ENCODE peak calls at places on chromosome 10, in nine cellular contexts. One of them, this sample, is unnamed.

GRCh38 chr10:112791447-112791846 is 158.6 kb upstream of the TCF7L2 start:
- DNase-seq in IMR-90: no peak
- DNase-seq in lower lobe of right lung: no peak
- DNase-seq in body of pancreas: no peak
- DNase-seq in gastrocnemius medialis: no peak
- DNase-seq in right cardiac atrium: no peak
- DNase-seq in H1: no peak
- DNase-seq in ovary: no peak
- DNase-seq in GM23338: no peak
- DNase-seq in this sample: peak

GRCh38 chr10:97003151-97003803 is 171.2 kb downstream of the LCOR start:
- DNase-seq in IMR-90: no peak
- DNase-seq in lower lobe of right lung: no peak
- DNase-seq in body of pancreas: no peak
- DNase-seq in gastrocnemius medialis: no peak
- DNase-seq in right cardiac atrium: no peak
- DNase-seq in H1: no peak
- DNase-seq in ovary: no peak
- DNase-seq in GM23338: no peak
- DNase-seq in this sample: no peak

GRCh38 chr10:48791267-48791928 is 106.7 kb downstream of the WDFY4 start:
- DNase-seq in IMR-90: no peak
- DNase-seq in lower lobe of right lung: no peak
- DNase-seq in body of pancreas: no peak
- DNase-seq in gastrocnemius medialis: no peak
- DNase-seq in right cardiac atrium: no peak
- DNase-seq in H1: no peak
- DNase-seq in ovary: no peak
- DNase-seq in GM23338: no peak
- DNase-seq in this sample: no peak

GRCh38 chr10:119817991-119818888 is 54.4 kb downstream of the MCMBP start:
- DNase-seq in IMR-90: peak
- DNase-seq in lower lobe of right lung: peak
- DNase-seq in body of pancreas: peak
- DNase-seq in gastrocnemius medialis: no peak
- DNase-seq in right cardiac atrium: peak
- DNase-seq in H1: peak
- DNase-seq in ovary: peak
- DNase-seq in GM23338: peak
- DNase-seq in this sample: peak

GRCh38 chr10:51876528-51876927 is 177.1 kb upstream of the CSTF2T start:
- DNase-seq in IMR-90: no peak
- DNase-seq in lower lobe of right lung: no peak
- DNase-seq in body of pancreas: peak
- DNase-seq in gastrocnemius medialis: no peak
- DNase-seq in right cardiac atrium: peak
- DNase-seq in H1: no peak
- DNase-seq in ovary: no peak
- DNase-seq in GM23338: no peak
- DNase-seq in this sample: no peak

GRCh38 chr10:128992770-128993169 is 474.3 kb upstream of the MGMT start:
- DNase-seq in IMR-90: no peak
- DNase-seq in lower lobe of right lung: no peak
- DNase-seq in body of pancreas: no peak
- DNase-seq in gastrocnemius medialis: no peak
- DNase-seq in right cardiac atrium: no peak
- DNase-seq in H1: no peak
- DNase-seq in ovary: no peak
- DNase-seq in GM23338: no peak
- DNase-seq in this sample: no peak

GRCh38 chr10:5466451-5466996 is 32.8 kb downstream of the CALML5 start:
- DNase-seq in IMR-90: peak
- DNase-seq in lower lobe of right lung: peak
- DNase-seq in body of pancreas: peak
- DNase-seq in gastrocnemius medialis: no peak
- DNase-seq in right cardiac atrium: no peak
- DNase-seq in H1: peak
- DNase-seq in ovary: peak
- DNase-seq in GM23338: peak
- DNase-seq in this sample: peak

GRCh38 chr10:122648599-122649428 is 50.8 kb downstream of the C10orf120 start:
- DNase-seq in IMR-90: peak
- DNase-seq in lower lobe of right lung: peak
- DNase-seq in body of pancreas: peak
- DNase-seq in gastrocnemius medialis: no peak
- DNase-seq in right cardiac atrium: peak
- DNase-seq in H1: peak
- DNase-seq in ovary: no peak
- DNase-seq in GM23338: peak
- DNase-seq in this sample: peak

GRCh38 chr10:46033602-46034011 is 3.2 kb upstream of the NCOA4 start:
- DNase-seq in IMR-90: peak
- DNase-seq in lower lobe of right lung: no peak
- DNase-seq in body of pancreas: no peak
- DNase-seq in gastrocnemius medialis: no peak
- DNase-seq in right cardiac atrium: no peak
- DNase-seq in H1: no peak
- DNase-seq in ovary: no peak
- DNase-seq in GM23338: no peak
- DNase-seq in this sample: no peak

GRCh38 chr10:97356318-97356914 is 21.9 kb upstream of the FRAT2 start:
- DNase-seq in IMR-90: no peak
- DNase-seq in lower lobe of right lung: no peak
- DNase-seq in body of pancreas: no peak
- DNase-seq in gastrocnemius medialis: no peak
- DNase-seq in right cardiac atrium: no peak
- DNase-seq in H1: no peak
- DNase-seq in ovary: no peak
- DNase-seq in GM23338: no peak
- DNase-seq in this sample: no peak

GRCh38 chr10:110698782-110699201 is 54.7 kb downstream of the RBM20 start:
- DNase-seq in IMR-90: peak
- DNase-seq in lower lobe of right lung: no peak
- DNase-seq in body of pancreas: no peak
- DNase-seq in gastrocnemius medialis: peak
- DNase-seq in right cardiac atrium: peak
- DNase-seq in H1: no peak
- DNase-seq in ovary: no peak
- DNase-seq in GM23338: no peak
- DNase-seq in this sample: no peak

GRCh38 chr10:5584895-5585516 is 60.2 kb downstream of the CALML3 start:
- DNase-seq in IMR-90: peak
- DNase-seq in lower lobe of right lung: peak
- DNase-seq in body of pancreas: no peak
- DNase-seq in gastrocnemius medialis: no peak
- DNase-seq in right cardiac atrium: no peak
- DNase-seq in H1: peak
- DNase-seq in ovary: peak
- DNase-seq in GM23338: no peak
- DNase-seq in this sample: no peak

GRCh38 chr10:102455893-102456471 is 4.6 kb upstream of the C10orf95 start:
- DNase-seq in IMR-90: peak
- DNase-seq in lower lobe of right lung: peak
- DNase-seq in body of pancreas: no peak
- DNase-seq in gastrocnemius medialis: no peak
- DNase-seq in right cardiac atrium: no peak
- DNase-seq in H1: no peak
- DNase-seq in ovary: no peak
- DNase-seq in GM23338: peak
- DNase-seq in this sample: no peak

GRCh38 chr10:43584051-43584450 is 9.6 kb upstream of the ZNF239 start:
- DNase-seq in IMR-90: no peak
- DNase-seq in lower lobe of right lung: no peak
- DNase-seq in body of pancreas: no peak
- DNase-seq in gastrocnemius medialis: no peak
- DNase-seq in right cardiac atrium: no peak
- DNase-seq in H1: no peak
- DNase-seq in ovary: no peak
- DNase-seq in GM23338: no peak
- DNase-seq in this sample: no peak

GRCh38 chr10:69361303-69361614 is 55.5 kb downstream of the TACR2 start:
- DNase-seq in IMR-90: no peak
- DNase-seq in lower lobe of right lung: no peak
- DNase-seq in body of pancreas: peak
- DNase-seq in gastrocnemius medialis: peak
- DNase-seq in right cardiac atrium: no peak
- DNase-seq in H1: no peak
- DNase-seq in ovary: no peak
- DNase-seq in GM23338: no peak
- DNase-seq in this sample: no peak
- H3K27ac ChIP-seq in IMR-90: no peak
- H3K27ac ChIP-seq in lower lobe of right lung: peak
- H3K27ac ChIP-seq in body of pancreas: peak
- H3K27ac ChIP-seq in gastrocnemius medialis: peak
- H3K27ac ChIP-seq in right cardiac atrium: no peak
- H3K27ac ChIP-seq in H1: no peak
- H3K27ac ChIP-seq in ovary: no peak
- H3K27ac ChIP-seq in GM23338: peak
- H3K27ac ChIP-seq in this sample: peak

GRCh38 chr10:30555465-30555864 is 74.1 kb downstream of the LYZL2 start:
- DNase-seq in IMR-90: no peak
- DNase-seq in lower lobe of right lung: no peak
- DNase-seq in body of pancreas: no peak
- DNase-seq in gastrocnemius medialis: no peak
- DNase-seq in right cardiac atrium: no peak
- DNase-seq in H1: no peak
- DNase-seq in ovary: no peak
- DNase-seq in GM23338: no peak
- DNase-seq in this sample: no peak

GRCh38 chr10:30553625-30554442 is 75.7 kb downstream of the LYZL2 start:
- DNase-seq in IMR-90: peak
- DNase-seq in lower lobe of right lung: peak
- DNase-seq in body of pancreas: peak
- DNase-seq in gastrocnemius medialis: peak
- DNase-seq in right cardiac atrium: peak
- DNase-seq in H1: no peak
- DNase-seq in ovary: peak
- DNase-seq in GM23338: peak
- DNase-seq in this sample: peak

GRCh38 chr10:30556189-30556588 is 73.4 kb downstream of the LYZL2 start:
- DNase-seq in IMR-90: no peak
- DNase-seq in lower lobe of right lung: no peak
- DNase-seq in body of pancreas: no peak
- DNase-seq in gastrocnemius medialis: no peak
- DNase-seq in right cardiac atrium: no peak
- DNase-seq in H1: no peak
- DNase-seq in ovary: no peak
- DNase-seq in GM23338: no peak
- DNase-seq in this sample: no peak

GRCh38 chr10:30553018-30553624 is 76.4 kb downstream of the LYZL2 start:
- DNase-seq in IMR-90: no peak
- DNase-seq in lower lobe of right lung: no peak
- DNase-seq in body of pancreas: no peak
- DNase-seq in gastrocnemius medialis: no peak
- DNase-seq in right cardiac atrium: no peak
- DNase-seq in H1: no peak
- DNase-seq in ovary: no peak
- DNase-seq in GM23338: peak
- DNase-seq in this sample: no peak

GRCh38 chr10:30554443-30554831 is 75.1 kb downstream of the LYZL2 start:
- DNase-seq in IMR-90: no peak
- DNase-seq in lower lobe of right lung: no peak
- DNase-seq in body of pancreas: no peak
- DNase-seq in gastrocnemius medialis: no peak
- DNase-seq in right cardiac atrium: no peak
- DNase-seq in H1: no peak
- DNase-seq in ovary: no peak
- DNase-seq in GM23338: no peak
- DNase-seq in this sample: no peak
- H3K4me3 ChIP-seq in IMR-90: no peak
- H3K4me3 ChIP-seq in lower lobe of right lung: peak
- H3K4me3 ChIP-seq in body of pancreas: no peak
- H3K4me3 ChIP-seq in gastrocnemius medialis: peak
- H3K4me3 ChIP-seq in right cardiac atrium: peak
- H3K4me3 ChIP-seq in H1: peak
- H3K4me3 ChIP-seq in ovary: no peak
- H3K4me3 ChIP-seq in GM23338: peak
- H3K4me3 ChIP-seq in this sample: no peak

DNA sequence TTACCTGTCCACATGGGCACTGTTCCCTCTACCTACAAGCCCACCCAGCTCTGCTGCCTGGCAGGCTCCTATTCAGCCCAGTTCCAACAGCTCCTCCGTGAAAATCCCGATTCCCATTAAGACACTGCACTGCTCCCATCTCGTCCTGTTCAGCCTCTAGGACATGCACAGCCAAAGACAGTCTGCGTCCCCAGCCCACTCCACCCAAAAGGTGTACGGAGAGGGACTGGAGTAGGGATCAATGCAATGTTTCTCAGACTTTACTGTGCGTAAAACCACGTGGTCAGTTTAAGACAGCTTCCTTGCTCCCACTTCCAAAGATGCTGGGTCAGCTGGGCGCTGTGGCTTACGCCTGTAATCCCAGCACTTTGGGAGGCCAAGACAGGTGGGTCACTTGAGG is 19.9 kb downstream of the FGFR2 start:
- DNase-seq in IMR-90: no peak
- DNase-seq in lower lobe of right lung: no peak
- DNase-seq in body of pancreas: no peak
- DNase-seq in gastrocnemius medialis: no peak
- DNase-seq in right cardiac atrium: no peak
- DNase-seq in H1: no peak
- DNase-seq in ovary: no peak
- DNase-seq in GM23338: no peak
- DNase-seq in this sample: no peak
- H3K27ac ChIP-seq in IMR-90: no peak
- H3K27ac ChIP-seq in lower lobe of right lung: no peak
- H3K27ac ChIP-seq in body of pancreas: no peak
- H3K27ac ChIP-seq in gastrocnemius medialis: no peak
- H3K27ac ChIP-seq in right cardiac atrium: no peak
- H3K27ac ChIP-seq in H1: no peak
- H3K27ac ChIP-seq in ovary: no peak
- H3K27ac ChIP-seq in GM23338: peak
- H3K27ac ChIP-seq in this sample: no peak

GRCh38 chr10:75072727-75073126 is 38.7 kb upstream of the SAMD8 start:
- DNase-seq in IMR-90: no peak
- DNase-seq in lower lobe of right lung: no peak
- DNase-seq in body of pancreas: no peak
- DNase-seq in gastrocnemius medialis: no peak
- DNase-seq in right cardiac atrium: no peak
- DNase-seq in H1: no peak
- DNase-seq in ovary: no peak
- DNase-seq in GM23338: no peak
- DNase-seq in this sample: no peak

GRCh38 chr10:75071756-75072155 is 39.7 kb upstream of the SAMD8 start:
- DNase-seq in IMR-90: no peak
- DNase-seq in lower lobe of right lung: no peak
- DNase-seq in body of pancreas: no peak
- DNase-seq in gastrocnemius medialis: no peak
- DNase-seq in right cardiac atrium: no peak
- DNase-seq in H1: no peak
- DNase-seq in ovary: no peak
- DNase-seq in GM23338: no peak
- DNase-seq in this sample: no peak

GRCh38 chr10:75073442-75073841 is 38.0 kb upstream of the SAMD8 start:
- DNase-seq in IMR-90: no peak
- DNase-seq in lower lobe of right lung: no peak
- DNase-seq in body of pancreas: no peak
- DNase-seq in gastrocnemius medialis: peak
- DNase-seq in right cardiac atrium: no peak
- DNase-seq in H1: no peak
- DNase-seq in ovary: no peak
- DNase-seq in GM23338: no peak
- DNase-seq in this sample: no peak

GRCh38 chr10:75071164-75071489 is 40.3 kb upstream of the SAMD8 start:
- DNase-seq in IMR-90: peak
- DNase-seq in lower lobe of right lung: no peak
- DNase-seq in body of pancreas: no peak
- DNase-seq in gastrocnemius medialis: no peak
- DNase-seq in right cardiac atrium: no peak
- DNase-seq in H1: no peak
- DNase-seq in ovary: peak
- DNase-seq in GM23338: no peak
- DNase-seq in this sample: no peak

GRCh38 chr10:75070478-75071163 is 40.8 kb upstream of the SAMD8 start:
- DNase-seq in IMR-90: no peak
- DNase-seq in lower lobe of right lung: no peak
- DNase-seq in body of pancreas: no peak
- DNase-seq in gastrocnemius medialis: no peak
- DNase-seq in right cardiac atrium: no peak
- DNase-seq in H1: no peak
- DNase-seq in ovary: peak
- DNase-seq in GM23338: no peak
- DNase-seq in this sample: no peak
- H3K4me3 ChIP-seq in IMR-90: no peak
- H3K4me3 ChIP-seq in lower lobe of right lung: no peak
- H3K4me3 ChIP-seq in body of pancreas: no peak
- H3K4me3 ChIP-seq in gastrocnemius medialis: no peak
- H3K4me3 ChIP-seq in right cardiac atrium: no peak
- H3K4me3 ChIP-seq in H1: no peak
- H3K4me3 ChIP-seq in ovary: no peak
- H3K4me3 ChIP-seq in GM23338: no peak
- H3K4me3 ChIP-seq in this sample: no peak